ENCODE peak calls at places on chromosomes 12 and 14, in four cellular contexts. U is activated naive CD4-positive, alpha-beta T cell; K is GM19239; P is HepG2. T is an unnamed sample.

GRCh38 chr14:103070971-103071542 is 13.0 kb upstream of the LBHD2 start:
- DNase-seq in U (no peak), K (no peak), P (no peak), T (no peak)

GRCh38 chr12:114662512-114663177 is 21.3 kb downstream of the TBX3 start:
- DNase-seq in U (no peak), K (peak), P (peak), T (no peak)

GRCh38 chr12:14272954-14273910 is 92.2 kb upstream of the ATF7IP start:
- DNase-seq in U (no peak), K (no peak), P (no peak), T (no peak)

GRCh38 chr14:103057028-103057371 is 349 bp downstream of the CDC42BPB start:
- DNase-seq in U (no peak), K (peak), P (no peak), T (no peak)

GRCh38 chr14:87443787-87444186 is 549.2 kb downstream of the GALC start:
- DNase-seq in U (no peak), K (no peak), P (no peak), T (no peak)

GRCh38 chr12:132824053-132824452 is 4.6 kb downstream of the GOLGA3 start:
- DNase-seq in U (no peak), K (no peak), P (no peak), T (no peak)

GRCh38 chr14:95483843-95484165 is 32.6 kb downstream of the SYNE3 start:
- DNase-seq in U (no peak), K (no peak), P (no peak), T (no peak)

GRCh38 chr12:105275997-105276760 is 40.2 kb upstream of the APPL2 start:
- DNase-seq in U (no peak), K (no peak), P (no peak), T (no peak)